ENCODE peak calls at places on chromosomes 7 and 10, in ten cellular contexts. O is brain microvascular endothelial cell, R is fibroblast of lung, Q is sigmoid colon, I is AG09309, F is right lobe of liver, A is tibial artery, N is astrocyte of the spinal cord, C is breast epithelium, E is AG10803. T is an unnamed sample.

GRCh38 chr10:130215076-130215917 is 79.1 kb downstream of the GLRX3 start:
- DNase-seq in O (no peak), R (no peak), Q (peak), I (no peak), F (no peak), A (peak), N (no peak), C (peak), E (no peak), T (no peak)

GRCh38 chr7:83072576-83073517 is 89.8 kb downstream of the PCLO start:
- DNase-seq in O (peak), R (peak), Q (no peak), I (no peak), F (no peak), A (no peak), N (no peak), C (no peak), E (no peak), T (no peak)

GRCh38 chr10:79102056-79102874 is 33.5 kb downstream of the ZMIZ1 start:
- DNase-seq in O (no peak), R (peak), Q (peak), I (no peak), F (peak), A (peak), N (peak), C (no peak), E (peak), T (no peak)

GRCh38 chr10:102799691-102800435 is 37.4 kb downstream of the CYP17A1 start:
- DNase-seq in O (no peak), R (no peak), Q (peak), I (no peak), F (peak), A (peak), N (peak), C (peak), E (no peak), T (no peak)

GRCh38 chr7:2431260-2431867 is 28.0 kb downstream of the CHST12 start:
- DNase-seq in O (no peak), R (no peak), Q (no peak), I (no peak), F (no peak), A (no peak), N (no peak), C (no peak), E (no peak), T (no peak)

GRCh38 chr10:122464575-122464974 is 3.2 kb downstream of the HTRA1 start:
- DNase-seq in O (no peak), R (no peak), Q (no peak), I (no peak), F (no peak), A (no peak), N (no peak), C (no peak), E (no peak), T (no peak)

GRCh38 chr7:84637568-84638338 is 443.2 kb upstream of the SEMA3A start:
- DNase-seq in O (peak), R (peak), Q (peak), I (peak), F (no peak), A (no peak), N (peak), C (no peak), E (peak), T (peak)

GRCh38 chr10:72158174-72158573 is 57.6 kb upstream of the ANAPC16 start:
- DNase-seq in O (no peak), R (no peak), Q (no peak), I (no peak), F (no peak), A (no peak), N (no peak), C (no peak), E (no peak), T (no peak)

GRCh38 chr10:92082583-92083280 is 159.2 kb downstream of the BTAF1 start:
- DNase-seq in O (no peak), R (peak), Q (no peak), I (no peak), F (no peak), A (no peak), N (no peak), C (no peak), E (peak), T (no peak)

GRCh38 chr7:135193615-135194081 is 17.7 kb downstream of the WDR91 start:
- DNase-seq in O (peak), R (peak), Q (no peak), I (peak), F (no peak), A (no peak), N (peak), C (no peak), E (peak), T (peak)

GRCh38 chr7:47724335-47724982 is 142.5 kb upstream of the TNS3 start:
- DNase-seq in O (peak), R (peak), Q (no peak), I (peak), F (no peak), A (no peak), N (peak), C (no peak), E (peak), T (peak)

GRCh38 chr10:80471009-80471408 is 16.9 kb downstream of the TSPAN14 start:
- DNase-seq in O (no peak), R (no peak), Q (no peak), I (no peak), F (no peak), A (no peak), N (no peak), C (no peak), E (no peak), T (no peak)

GRCh38 chr10:132508497-132509443 is 28.8 kb upstream of the INPP5A start:
- DNase-seq in O (no peak), R (no peak), Q (peak), I (no peak), F (no peak), A (peak), N (no peak), C (peak), E (peak), T (no peak)

GRCh38 chr7:27825890-27826289 is 85.9 kb downstream of the TAX1BP1 start:
- DNase-seq in O (no peak), R (no peak), Q (no peak), I (no peak), F (no peak), A (no peak), N (no peak), C (no peak), E (no peak), T (no peak)

GRCh38 chr10:22740180-22740579 is 25.8 kb upstream of the PIP4K2A start:
- DNase-seq in O (peak), R (peak), Q (no peak), I (no peak), F (no peak), A (no peak), N (peak), C (no peak), E (no peak), T (peak)

GRCh38 chr10:94285271-94285670 is 77.5 kb downstream of the NOC3L start:
- DNase-seq in O (no peak), R (no peak), Q (no peak), I (no peak), F (no peak), A (no peak), N (no peak), C (no peak), E (no peak), T (no peak)

GRCh38 chr10:102773986-102774385 is 30.2 kb downstream of the WBP1L start:
- DNase-seq in O (no peak), R (no peak), Q (no peak), I (no peak), F (no peak), A (peak), N (peak), C (no peak), E (peak), T (no peak)

GRCh38 chr10:83656924-83657323 is 482.4 kb upstream of the GHITM start:
- DNase-seq in O (no peak), R (no peak), Q (no peak), I (no peak), F (no peak), A (no peak), N (no peak), C (no peak), E (no peak), T (no peak)

GRCh38 chr7:133301444-133301843 is 48.6 kb downstream of the EXOC4 start:
- DNase-seq in O (no peak), R (no peak), Q (no peak), I (no peak), F (no peak), A (no peak), N (no peak), C (no peak), E (no peak), T (no peak)

GRCh38 chr10:34768261-34768971 is 46.7 kb downstream of the PARD3 start:
- DNase-seq in O (no peak), R (peak), Q (peak), I (no peak), F (peak), A (peak), N (peak), C (peak), E (peak), T (peak)

GRCh38 chr7:129615018-129615417 is 3.5 kb downstream of the NRF1 start:
- DNase-seq in O (no peak), R (peak), Q (no peak), I (no peak), F (no peak), A (no peak), N (no peak), C (no peak), E (no peak), T (no peak)

GRCh38 chr7:47946581-47947354 is 1.5 kb downstream of the PKD1L1 start:
- DNase-seq in O (no peak), R (no peak), Q (no peak), I (no peak), F (no peak), A (no peak), N (no peak), C (no peak), E (no peak), T (no peak)

GRCh38 chr10:104630731-104631130 is 10.4 kb upstream of the SORCS3 start:
- DNase-seq in O (no peak), R (no peak), Q (no peak), I (no peak), F (no peak), A (no peak), N (no peak), C (no peak), E (no peak), T (no peak)

GRCh38 chr7:101984141-101984879 is 166.9 kb downstream of the CUX1 start:
- DNase-seq in O (no peak), R (no peak), Q (peak), I (no peak), F (no peak), A (no peak), N (no peak), C (no peak), E (no peak), T (no peak)

GRCh38 chr10:19014034-19014433 is 34.6 kb upstream of the MALRD1 start:
- DNase-seq in O (peak), R (peak), Q (no peak), I (no peak), F (no peak), A (no peak), N (peak), C (no peak), E (peak), T (peak)

GRCh38 chr10:13586676-13587355 is at the start of gene PRPF18:
- DNase-seq in O (peak), R (peak), Q (peak), I (peak), F (peak), A (peak), N (peak), C (peak), E (peak), T (peak)

GRCh38 chr7:73973091-73973490 is 54.9 kb upstream of the ELN start:
- DNase-seq in O (no peak), R (no peak), Q (no peak), I (no peak), F (no peak), A (peak), N (no peak), C (no peak), E (no peak), T (no peak)

GRCh38 chr7:34622771-34623250 is 35.2 kb upstream of the NPSR1 start:
- DNase-seq in O (no peak), R (no peak), Q (no peak), I (no peak), F (no peak), A (no peak), N (no peak), C (no peak), E (no peak), T (no peak)

GRCh38 chr7:79157281-79157680 is 296.2 kb downstream of the MAGI2 start:
- DNase-seq in O (no peak), R (no peak), Q (no peak), I (no peak), F (no peak), A (no peak), N (no peak), C (no peak), E (no peak), T (no peak)

GRCh38 chr7:88357794-88358533 is 51.3 kb upstream of the STEAP4 start:
- DNase-seq in O (peak), R (no peak), Q (no peak), I (no peak), F (no peak), A (no peak), N (no peak), C (no peak), E (no peak), T (no peak)

GRCh38 chr10:52215745-52216361 is 98.2 kb upstream of the DKK1 start:
- DNase-seq in O (peak), R (peak), Q (no peak), I (no peak), F (no peak), A (no peak), N (peak), C (no peak), E (peak), T (peak)

GRCh38 chr7:123787227-123788007 is 38.6 kb upstream of the WASL start:
- DNase-seq in O (no peak), R (no peak), Q (no peak), I (no peak), F (no peak), A (no peak), N (no peak), C (no peak), E (no peak), T (no peak)

GRCh38 chr10:43420369-43421200 is 11.6 kb upstream of the HNRNPF start:
- DNase-seq in O (peak), R (peak), Q (peak), I (no peak), F (peak), A (peak), N (peak), C (peak), E (peak), T (no peak)

GRCh38 chr10:26723016-26723415 is 25.5 kb downstream of the PDSS1 start:
- DNase-seq in O (no peak), R (no peak), Q (no peak), I (no peak), F (no peak), A (no peak), N (no peak), C (no peak), E (no peak), T (no peak)

GRCh38 chr10:122213766-122214165 is 57.3 kb upstream of the BTBD16 start:
- DNase-seq in O (no peak), R (no peak), Q (no peak), I (no peak), F (no peak), A (no peak), N (no peak), C (no peak), E (peak), T (no peak)

GRCh38 chr7:22087861-22088260 is 142.2 kb upstream of the CDCA7L start:
- DNase-seq in O (no peak), R (no peak), Q (no peak), I (no peak), F (no peak), A (no peak), N (no peak), C (no peak), E (no peak), T (no peak)

GRCh38 chr10:21526952-21527633 is 1.6 kb upstream of the SKIDA1 start:
- DNase-seq in O (peak), R (peak), Q (peak), I (no peak), F (peak), A (peak), N (peak), C (peak), E (peak), T (no peak)

GRCh38 chr10:132959296-132959961 is 17.1 kb upstream of the CFAP46 start:
- DNase-seq in O (no peak), R (no peak), Q (no peak), I (no peak), F (peak), A (peak), N (no peak), C (no peak), E (no peak), T (no peak)

GRCh38 chr10:4062072-4062471 is 277.1 kb upstream of the KLF6 start:
- DNase-seq in O (no peak), R (peak), Q (no peak), I (no peak), F (no peak), A (no peak), N (no peak), C (no peak), E (peak), T (no peak)

GRCh38 chr10:4061441-4061951 is 276.5 kb upstream of the KLF6 start:
- DNase-seq in O (no peak), R (peak), Q (peak), I (no peak), F (no peak), A (peak), N (no peak), C (no peak), E (peak), T (no peak)

GRCh38 chr10:4064489-4064888 is 279.5 kb upstream of the KLF6 start:
- DNase-seq in O (no peak), R (no peak), Q (no peak), I (no peak), F (no peak), A (no peak), N (no peak), C (no peak), E (no peak), T (no peak)

GRCh38 chr10:4059471-4060138 is 274.6 kb upstream of the KLF6 start:
- DNase-seq in O (no peak), R (no peak), Q (no peak), I (no peak), F (no peak), A (no peak), N (no peak), C (no peak), E (no peak), T (no peak)

GRCh38 chr10:4062751-4063150 is 277.7 kb upstream of the KLF6 start:
- DNase-seq in O (no peak), R (no peak), Q (no peak), I (no peak), F (no peak), A (no peak), N (no peak), C (no peak), E (no peak), T (no peak)
- TF ChIP-seq CTCF in O (no peak), R (no peak), Q (no peak), I (no peak), F (no peak), A (no peak), N (no peak), C (no peak), E (no peak), T (no peak)

GRCh38 chr7:6228865-6229264 is 43.6 kb downstream of the CYTH3 start:
- DNase-seq in O (peak), R (peak), Q (no peak), I (no peak), F (no peak), A (no peak), N (peak), C (no peak), E (peak), T (no peak)
- H3K4me3 ChIP-seq in O (peak), R (peak), Q (peak), I (no peak), F (no peak), A (peak), N (no peak), C (no peak), E (no peak), T (no peak)

GRCh38 chr7:37921876-37922275 is 1.4 kb downstream of the EPDR1 start:
- DNase-seq in O (no peak), R (no peak), Q (no peak), I (no peak), F (no peak), A (no peak), N (no peak), C (no peak), E (no peak), T (no peak)

GRCh38 chr7:37921340-37921805 is 933 bp downstream of the EPDR1 start:
- DNase-seq in O (peak), R (no peak), Q (no peak), I (no peak), F (peak), A (peak), N (peak), C (no peak), E (peak), T (no peak)

GRCh38 chr7:37920305-37920618 is 178 bp upstream of the EPDR1 start:
- DNase-seq in O (no peak), R (no peak), Q (no peak), I (no peak), F (no peak), A (no peak), N (no peak), C (no peak), E (no peak), T (no peak)

GRCh38 chr7:37918526-37918925 is 1.9 kb upstream of the SFRP4 start:
- DNase-seq in O (no peak), R (no peak), Q (no peak), I (no peak), F (no peak), A (no peak), N (no peak), C (no peak), E (no peak), T (no peak)

DNA sequence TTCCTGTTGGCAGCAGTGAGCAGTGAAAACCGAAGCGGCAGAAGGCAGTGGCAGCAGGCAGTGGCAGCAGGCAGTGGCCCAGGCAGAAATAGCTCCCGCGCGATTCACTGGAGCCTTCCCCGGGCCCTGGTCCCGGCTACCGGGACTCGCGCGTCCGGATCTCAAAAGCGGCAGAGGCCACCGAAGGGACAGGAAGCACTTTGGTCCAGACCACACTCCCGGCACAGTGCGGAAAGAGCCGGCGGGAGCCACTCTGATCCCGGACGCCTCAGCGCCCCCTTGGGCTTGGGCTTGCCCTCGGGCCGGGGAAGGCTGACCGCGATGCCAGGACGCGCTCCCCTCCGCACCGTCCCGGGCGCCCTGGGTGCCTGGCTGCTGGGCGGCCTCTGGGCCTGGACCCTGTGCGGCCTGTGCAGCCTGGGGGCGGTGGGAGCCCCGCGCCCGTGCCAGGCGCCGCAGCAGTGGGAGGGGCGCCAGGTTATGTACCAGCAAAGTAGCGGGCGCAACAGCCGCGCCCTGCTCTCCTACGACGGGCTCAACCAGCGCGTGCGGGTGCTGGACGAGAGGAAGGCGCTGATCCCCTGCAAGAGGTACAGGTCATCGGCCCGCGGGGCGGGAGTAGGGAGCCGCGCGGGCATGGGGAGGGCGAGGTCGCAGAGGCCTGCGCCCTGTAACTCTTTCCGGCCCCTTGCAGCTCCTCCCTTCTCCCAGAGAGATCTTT is at the start of gene EPDR1:
- DNase-seq in O (peak), R (no peak), Q (peak), I (no peak), F (peak), A (peak), N (no peak), C (no peak), E (peak), T (no peak)
- TF ChIP-seq CTCF in O (no peak), R (no peak), Q (no peak), I (no peak), F (peak), A (peak), N (peak), C (peak), E (no peak), T (no peak)

DNA sequence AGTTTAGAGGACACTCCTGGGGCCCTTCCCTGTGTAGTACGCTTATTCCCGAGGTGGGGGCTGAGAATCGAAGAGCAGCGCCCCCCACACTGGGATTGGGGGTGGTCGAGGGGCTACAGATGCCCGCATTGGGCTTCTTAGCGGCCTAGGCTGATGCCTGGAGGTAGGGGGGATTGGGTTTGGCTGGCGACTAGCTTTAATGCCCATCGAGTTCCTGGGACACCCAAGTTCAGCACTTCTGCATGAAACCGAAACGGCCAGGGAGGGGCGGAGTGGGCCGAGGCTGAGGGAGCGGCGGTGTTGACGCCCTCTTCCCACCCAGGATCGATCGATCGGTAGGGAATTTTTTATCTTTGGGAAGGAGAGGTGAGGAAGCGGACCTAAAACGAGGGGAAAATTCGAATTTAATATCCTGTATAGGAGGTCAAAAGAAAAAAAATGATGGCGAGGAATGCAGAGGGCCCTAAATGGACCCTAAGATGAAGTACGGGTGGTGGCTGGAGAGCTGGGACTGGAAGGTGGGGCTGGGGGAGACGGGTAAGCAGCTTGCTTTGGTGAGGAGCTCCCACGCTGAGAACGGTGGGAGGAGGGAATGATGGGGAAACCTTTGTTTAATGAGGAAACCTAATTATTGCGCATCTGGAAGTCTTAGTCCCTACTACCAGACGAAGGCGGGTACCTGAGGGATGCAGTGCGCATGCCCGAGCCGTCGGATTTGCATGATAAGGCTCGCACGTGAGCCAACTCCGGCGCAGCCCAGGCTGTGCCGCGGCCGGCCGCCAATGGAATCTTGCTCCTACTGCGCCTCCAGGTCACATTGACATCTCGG is 12.5 kb upstream of the DLX6 start:
- DNase-seq in O (no peak), R (no peak), Q (no peak), I (no peak), F (no peak), A (no peak), N (no peak), C (no peak), E (no peak), T (no peak)
- H3K4me3 ChIP-seq in O (no peak), R (no peak), Q (no peak), I (no peak), F (no peak), A (no peak), N (no peak), C (no peak), E (no peak), T (no peak)